ENCODE peak calls at places on chromosomes 3 and 15, in seven cellular contexts. Q is lower lobe of right lung, D is kidney, I is esophagus squamous epithelium, O is right cardiac atrium, P is pancreas, T is left ventricle myocardium inferior. U is an unnamed sample.
A peak's percentile ranks its signal among the peaks of the same experiment; 100 is the strongest.

GRCh38 chr3:99118381-99118780 is 216.9 kb upstream of the DCBLD2 start:
- DNase-seq in P (no peak), I (no peak), Q (no peak), O (no peak), T (no peak), D (no peak), U (no peak)

GRCh38 chr15:56913670-56914069 is 4.8 kb upstream of the TCF12 start:
- DNase-seq in I (no peak), O (no peak), T (no peak), P (no peak), D (no peak), Q (no peak), U (no peak)

GRCh38 chr3:101179637-101180036 is 140.7 kb downstream of the IMPG2 start:
- DNase-seq in Q (no peak), D (no peak), I (no peak), P (no peak), O (no peak), T (no peak), U (no peak)

GRCh38 chr15:40069178-40070165 is 30.5 kb upstream of the SRP14 start:
- DNase-seq in D (peak; percentile 98), O (peak; percentile 98), Q (peak; percentile 95), P (peak; percentile 100), I (no peak), T (peak; percentile 93), U (peak; percentile 97)

GRCh38 chr3:127784865-127785710 is 37.2 kb downstream of the MGLL start:
- DNase-seq in Q (peak; percentile 73), I (no peak), P (no peak), D (peak; percentile 81), T (no peak), O (no peak), U (no peak)

GRCh38 chr3:38551026-38551832 is 55.1 kb downstream of the EXOG start:
- DNase-seq in Q (no peak), T (no peak), I (no peak), O (no peak), D (peak; percentile 45), P (no peak), U (no peak)

GRCh38 chr3:172104471-172105072 is 65.2 kb downstream of the FNDC3B start:
- DNase-seq in T (no peak), Q (no peak), D (no peak), I (no peak), P (peak; percentile 55), O (peak; percentile 29), U (peak; percentile 64)

GRCh38 chr15:68366314-68366713 is 65.6 kb downstream of the ITGA11 start:
- DNase-seq in I (no peak), P (no peak), D (no peak), Q (no peak), T (no peak), O (peak; percentile 48), U (no peak)

GRCh38 chr15:57735891-57736290 is 29.4 kb downstream of the POLR2M start:
- DNase-seq in Q (no peak), T (no peak), D (no peak), O (no peak), P (no peak), I (no peak), U (no peak)

GRCh38 chr3:107404727-107405519 is 27.7 kb downstream of the CCDC54 start:
- DNase-seq in Q (no peak), P (no peak), O (no peak), D (no peak), T (no peak), I (no peak), U (no peak)

GRCh38 chr3:31041161-31041978 is 146.9 kb upstream of the GADL1 start:
- DNase-seq in I (no peak), Q (no peak), O (no peak), D (no peak), P (no peak), T (no peak), U (no peak)

DNA sequence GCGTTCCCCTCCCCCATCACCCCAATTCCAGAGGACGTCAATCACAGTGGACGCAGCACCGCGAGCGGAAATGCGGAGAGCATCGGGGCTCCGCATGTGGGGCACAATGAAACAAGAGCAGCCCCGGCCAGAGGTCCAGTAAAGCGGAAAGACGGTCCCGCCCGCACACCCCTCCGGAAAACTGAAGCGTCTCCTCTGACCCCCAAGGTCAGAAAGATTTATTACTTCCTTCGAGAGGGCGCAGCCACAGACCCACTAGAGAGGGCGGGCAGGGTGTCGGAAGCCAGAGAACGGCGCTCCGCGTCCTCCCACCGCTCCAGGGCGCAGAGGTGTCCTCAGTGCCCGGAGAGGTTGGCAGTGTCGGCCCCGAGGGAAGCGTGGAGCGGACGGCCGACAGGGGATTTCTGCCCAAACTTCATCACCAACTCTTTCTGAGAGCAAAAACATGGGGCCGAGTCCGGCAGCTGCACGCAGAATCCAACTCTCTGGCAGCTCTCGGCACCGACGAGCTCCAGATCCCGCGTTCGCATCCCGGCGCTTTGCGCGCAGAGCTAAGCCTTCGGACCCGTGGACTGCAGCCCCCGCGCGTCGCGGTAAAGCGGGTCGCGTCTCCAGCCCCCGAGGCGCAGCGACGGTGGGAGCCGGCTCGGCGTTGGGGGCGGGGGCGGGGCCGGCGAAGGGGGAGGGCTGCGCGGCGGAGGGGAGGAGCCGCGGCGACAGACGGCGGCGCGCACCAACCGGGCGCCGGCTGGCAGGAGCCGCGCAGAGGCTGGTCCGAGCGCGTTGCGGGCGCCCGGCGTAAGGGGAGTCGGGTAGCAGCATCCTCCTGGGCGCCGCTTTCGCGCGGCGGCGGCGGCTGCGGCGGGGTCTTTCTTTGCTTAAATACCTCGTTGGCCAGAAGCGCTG is at the start of gene CHST2:
- DNase-seq in T (peak; percentile 72), Q (peak; percentile 74), D (peak; percentile 88), I (peak; percentile 14), P (peak; percentile 30), O (peak; percentile 89), U (peak; percentile 64)
- H3K27ac ChIP-seq in T (peak within 1 kb of the TSS; percentile 71), Q (peak within 1 kb of the TSS; percentile 83), D (peak within 1 kb of the TSS; percentile 74), I (peak within 1 kb of the TSS; percentile 78), P (no peak within 1 kb of the TSS), O (no peak within 1 kb of the TSS), U (peak within 1 kb of the TSS; percentile 3)

GRCh38 chr3:33006571-33007286 is 55.3 kb downstream of the CCR4 start:
- DNase-seq in D (no peak), I (no peak), P (no peak), Q (no peak), T (no peak), O (no peak), U (no peak)

GRCh38 chr3:33007776-33008175 is 56.3 kb downstream of the CCR4 start:
- DNase-seq in T (no peak), Q (no peak), P (no peak), D (no peak), O (no peak), I (no peak), U (no peak)

GRCh38 chr3:33004205-33004604 is 52.8 kb downstream of the CCR4 start:
- DNase-seq in D (no peak), Q (no peak), O (no peak), P (no peak), I (no peak), T (no peak), U (no peak)

GRCh38 chr3:33004961-33005360 is 53.5 kb downstream of the CCR4 start:
- DNase-seq in P (no peak), Q (no peak), O (no peak), I (no peak), D (no peak), T (no peak), U (no peak)

GRCh38 chr3:33006081-33006480 is 54.6 kb downstream of the CCR4 start:
- DNase-seq in I (no peak), T (no peak), O (no peak), D (no peak), Q (no peak), P (no peak), U (no peak)
- H3K4me1 ChIP-seq in I (no peaks in the 10 kb centered on the region), T (peaks cover 5% of the 10 kb centered on the region), O (no peaks in the 10 kb centered on the region), D (no peaks in the 10 kb centered on the region), Q (peaks cover 3% of the 10 kb centered on the region), P (no peaks in the 10 kb centered on the region), U (peaks cover 15% of the 10 kb centered on the region)

GRCh38 chr3:179166561-179167201 is 18.5 kb downstream of the PIK3CA start:
- DNase-seq in Q (no peak), P (no peak), I (no peak), D (no peak), T (no peak), O (no peak), U (no peak)

GRCh38 chr3:179163503-179163902 is 15.3 kb downstream of the PIK3CA start:
- DNase-seq in Q (no peak), D (no peak), I (no peak), O (no peak), P (no peak), T (no peak), U (no peak)

GRCh38 chr3:179168933-179169332 is 20.8 kb downstream of the PIK3CA start:
- DNase-seq in I (no peak), D (no peak), P (no peak), T (no peak), O (no peak), Q (no peak), U (no peak)

DNA sequence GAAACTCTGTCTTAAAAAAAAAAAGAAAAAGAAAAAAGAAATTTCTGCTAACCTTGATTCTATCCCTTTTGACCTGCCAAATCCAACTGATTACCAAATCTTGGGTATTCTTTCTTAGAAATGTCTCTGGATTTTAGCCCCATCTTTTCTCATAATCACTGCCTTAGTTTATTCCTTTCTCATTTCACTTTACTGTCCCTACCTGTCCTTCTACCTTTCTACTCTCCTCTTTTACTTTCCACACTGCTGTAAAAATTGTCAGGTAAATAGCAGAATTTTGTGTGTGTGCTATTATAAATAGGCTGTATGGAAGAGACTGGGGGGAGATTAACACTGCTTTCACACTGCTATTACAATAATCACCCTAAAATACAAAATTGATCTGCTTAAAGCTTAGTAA is 16.7 kb downstream of the PIK3CA start:
- DNase-seq in O (no peak), P (no peak), I (no peak), Q (no peak), D (no peak), T (no peak), U (no peak)
- H3K27ac ChIP-seq in O (no peak overlapping the region), P (no peak overlapping the region), I (no peak overlapping the region), Q (no peak overlapping the region), D (no peak overlapping the region), T (no peak overlapping the region), U (no peak overlapping the region)

DNA sequence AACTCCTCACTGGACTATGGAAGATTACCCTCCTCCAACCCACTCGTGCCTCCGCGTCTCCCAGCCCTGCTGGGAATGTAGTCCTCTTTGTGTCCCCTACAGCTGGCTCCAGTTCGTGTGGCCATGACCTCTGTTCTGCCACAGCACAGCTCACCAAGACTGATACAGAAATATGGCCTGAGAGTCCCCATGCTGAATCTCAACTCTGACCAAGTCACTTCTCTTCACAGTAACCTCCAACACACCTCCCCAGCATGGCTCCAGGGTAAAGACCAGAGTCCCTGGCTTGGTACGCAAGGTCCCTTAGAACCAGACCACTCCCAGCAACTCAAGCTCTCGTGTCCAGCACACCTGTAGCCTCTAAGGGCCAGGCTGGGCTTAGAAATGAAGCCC is 2.3 kb upstream of the COL7A1 start:
- DNase-seq in D (no peak), T (no peak), P (no peak), Q (no peak), O (peak; percentile 43), I (no peak), U (no peak)
- H3K4me1 ChIP-seq in D (peaks cover 4% of the 10 kb centered on the region), T (peaks cover 82% of the 10 kb centered on the region), P (no peaks in the 10 kb centered on the region), Q (no peaks in the 10 kb centered on the region), O (peaks cover 25% of the 10 kb centered on the region), I (peaks cover 54% of the 10 kb centered on the region), U (peaks cover 8% of the 10 kb centered on the region)

DNA sequence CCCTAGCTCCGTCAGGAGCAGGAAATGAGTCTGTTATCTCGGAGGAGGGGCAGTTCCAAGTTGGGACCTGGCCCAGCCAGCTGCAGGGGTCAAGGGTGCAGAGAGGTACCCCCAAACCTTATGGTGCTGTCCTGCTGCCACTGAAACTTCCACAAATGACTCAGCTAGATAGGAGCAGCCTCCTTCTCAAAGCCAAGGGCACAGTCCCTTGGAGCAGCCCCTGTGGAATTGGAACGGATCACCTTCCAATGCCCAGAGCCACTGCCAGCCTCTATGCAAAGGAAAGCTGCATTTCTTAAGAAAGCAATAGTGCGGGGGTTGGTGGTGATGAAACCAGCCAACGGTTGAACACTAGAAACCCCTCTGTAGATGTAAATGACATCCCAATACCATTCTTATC is 19.6 kb upstream of the LRRK1 start:
- DNase-seq in D (no peak), P (no peak), Q (no peak), O (no peak), I (no peak), T (no peak), U (no peak)
- H3K27ac ChIP-seq in D (no peak overlapping the region), P (no peak overlapping the region), Q (no peak overlapping the region), O (no peak overlapping the region), I (no peak overlapping the region), T (no peak overlapping the region), U (no peak overlapping the region)

U was measured in adrenal gland.